ENCODE peak calls at places on chromosomes 4 and X, in nine cellular contexts. U is HS-27A; J is AG04450; Q is activated CD8-positive, alpha-beta memory T cell treated with anti-CD3 and anti-CD28 coated beads, Interleukin-2, amount 50 U/mL, for 48 hours; X is HFFc6; T is fibroblast of lung; I is retina; G is RPMI8226; P is iPS DF 6.9. C is an unnamed sample.

GRCh38 chr4:155960522-155960921 is 6.9 kb upstream of the CTSO start:
- DNase-seq in U (no peak), J (no peak), Q (no peak), X (no peak), T (peak), I (no peak), G (no peak), P (no peak), C (no peak)

GRCh38 chrX:17456526-17456925 is 81.5 kb downstream of the NHS start:
- DNase-seq in U (no peak), J (no peak), Q (no peak), X (no peak), T (no peak), I (peak), G (no peak), P (no peak), C (no peak)

GRCh38 chrX:11499076-11500044 is 166.4 kb downstream of the ARHGAP6 start:
- DNase-seq in U (no peak), J (peak), Q (no peak), X (peak), T (peak), I (no peak), G (no peak), P (no peak), C (no peak)

GRCh38 chr4:78622253-78622979 is 70.8 kb downstream of the ANXA3 start:
- DNase-seq in U (no peak), J (no peak), Q (no peak), X (peak), T (peak), I (no peak), G (no peak), P (no peak), C (no peak)

GRCh38 chr4:133270021-133270570 is 121.0 kb downstream of the PCDH10 start:
- DNase-seq in U (no peak), J (no peak), Q (no peak), X (no peak), T (peak), I (no peak), G (no peak), P (no peak), C (no peak)

GRCh38 chrX:1435241-1435900 is 17.3 kb downstream of the ASMTL start:
- DNase-seq in U (no peak), J (no peak), Q (peak), X (no peak), T (no peak), I (no peak), G (no peak), P (no peak), C (no peak)

GRCh38 chrX:153714256-153714655 is 9.9 kb downstream of the BCAP31 start:
- DNase-seq in U (no peak), J (no peak), Q (no peak), X (no peak), T (no peak), I (no peak), G (no peak), P (no peak), C (no peak)

GRCh38 chr4:6551660-6552059 is 23.3 kb upstream of the MAN2B2 start:
- DNase-seq in U (no peak), J (no peak), Q (no peak), X (no peak), T (no peak), I (no peak), G (no peak), P (no peak), C (no peak)

GRCh38 chrX:143661286-143661685 is 25.4 kb upstream of the SLITRK4 start:
- DNase-seq in U (no peak), J (no peak), Q (no peak), X (no peak), T (no peak), I (no peak), G (no peak), P (no peak), C (no peak)

GRCh38 chrX:10769165-10769564 is 148.8 kb upstream of the MID1 start:
- DNase-seq in U (peak), J (no peak), Q (no peak), X (peak), T (peak), I (no peak), G (peak), P (no peak), C (no peak)

GRCh38 chr4:108426493-108426892 is 193.9 kb upstream of the RPL34 start:
- DNase-seq in U (peak), J (no peak), Q (no peak), X (no peak), T (peak), I (no peak), G (no peak), P (no peak), C (no peak)

GRCh38 chr4:38466401-38466800 is 197.6 kb upstream of the KLF3 start:
- DNase-seq in U (no peak), J (no peak), Q (no peak), X (no peak), T (no peak), I (no peak), G (no peak), P (no peak), C (no peak)

GRCh38 chr4:107193989-107194388 is 157.9 kb upstream of the DKK2 start:
- DNase-seq in U (no peak), J (no peak), Q (no peak), X (no peak), T (no peak), I (no peak), G (no peak), P (no peak), C (no peak)

GRCh38 chrX:53990201-53990600 is 54.1 kb downstream of the PHF8 start:
- DNase-seq in U (no peak), J (peak), Q (no peak), X (no peak), T (peak), I (no peak), G (no peak), P (no peak), C (no peak)

GRCh38 chr4:141759796-141760425 is 123.5 kb downstream of the IL15 start:
- DNase-seq in U (no peak), J (no peak), Q (no peak), X (no peak), T (no peak), I (no peak), G (no peak), P (no peak), C (no peak)

C was measured in left lobe of liver.